ENCODE peak calls at places on chromosomes 12 and 14, in six cellular contexts. X is H54, W is uterus, F is K562, V is IMR-90, K is heart left ventricle. Q is an unnamed sample.

GRCh38 chr12:79737875-79738718 is 47.3 kb upstream of the PAWR start:
- DNase-seq in X (peak), K (no peak), W (no peak), V (peak), F (peak), Q (peak)

GRCh38 chr12:94100254-94100653 is 48.1 kb upstream of the PLXNC1 start:
- DNase-seq in K (no peak), V (peak), W (peak), F (peak), X (no peak), Q (no peak)

GRCh38 chr14:87149583-87150354 is 843.2 kb downstream of the GALC start:
- DNase-seq in V (peak), K (no peak), X (no peak), W (no peak), F (no peak), Q (no peak)

GRCh38 chr12:72273499-72273837 is 1.3 kb downstream of the TRHDE start:
- DNase-seq in W (peak), X (no peak), F (no peak), K (no peak), V (no peak), Q (no peak)

GRCh38 chr12:6950944-6951540 is at the start of gene PTPN6:
- DNase-seq in F (no peak), K (peak), W (no peak), X (no peak), V (no peak), Q (peak)

GRCh38 chr12:121804417-121805111 is 755 bp downstream of the SETD1B start:
- DNase-seq in K (peak), W (peak), X (peak), V (no peak), F (no peak), Q (no peak)

GRCh38 chr12:57896139-57896436 is 45.3 kb upstream of the ATP23 start:
- DNase-seq in W (peak), X (no peak), K (no peak), F (no peak), V (no peak), Q (no peak)

GRCh38 chr14:39107624-39108023 is 4.6 kb upstream of the SEC23A start:
- DNase-seq in F (no peak), V (peak), W (no peak), X (no peak), K (no peak), Q (no peak)

GRCh38 chr14:89641495-89642162 is 224.6 kb upstream of the FOXN3 start:
- DNase-seq in W (no peak), X (no peak), K (no peak), V (no peak), F (no peak), Q (no peak)

GRCh38 chr12:31361730-31362114 is 35.8 kb upstream of the SINHCAF start:
- DNase-seq in W (no peak), K (no peak), V (no peak), X (no peak), F (no peak), Q (no peak)

GRCh38 chr12:86914716-86915115 is 658.5 kb upstream of the MGAT4C start:
- DNase-seq in K (no peak), X (no peak), F (no peak), V (peak), W (no peak), Q (no peak)

GRCh38 chr12:24919346-24920001 is 29.4 kb downstream of the BCAT1 start:
- DNase-seq in V (no peak), X (no peak), K (no peak), W (no peak), F (no peak), Q (no peak)

GRCh38 chr14:33282811-33283210 is 344.1 kb downstream of the NPAS3 start:
- DNase-seq in V (no peak), K (no peak), F (no peak), W (no peak), X (no peak), Q (no peak)

GRCh38 chr14:91261115-91261514 is 16.6 kb upstream of the GPR68 start:
- DNase-seq in V (no peak), F (no peak), W (no peak), X (no peak), K (no peak), Q (no peak)

GRCh38 chr14:93956514-93957332 is 19.6 kb downstream of the ASB2 start:
- DNase-seq in X (no peak), V (no peak), K (no peak), W (no peak), F (no peak), Q (peak)
- TF ChIP-seq POLR2A in X (no peak), V (no peak), K (no peak), W (no peak), F (no peak), Q (no peak)

DNA sequence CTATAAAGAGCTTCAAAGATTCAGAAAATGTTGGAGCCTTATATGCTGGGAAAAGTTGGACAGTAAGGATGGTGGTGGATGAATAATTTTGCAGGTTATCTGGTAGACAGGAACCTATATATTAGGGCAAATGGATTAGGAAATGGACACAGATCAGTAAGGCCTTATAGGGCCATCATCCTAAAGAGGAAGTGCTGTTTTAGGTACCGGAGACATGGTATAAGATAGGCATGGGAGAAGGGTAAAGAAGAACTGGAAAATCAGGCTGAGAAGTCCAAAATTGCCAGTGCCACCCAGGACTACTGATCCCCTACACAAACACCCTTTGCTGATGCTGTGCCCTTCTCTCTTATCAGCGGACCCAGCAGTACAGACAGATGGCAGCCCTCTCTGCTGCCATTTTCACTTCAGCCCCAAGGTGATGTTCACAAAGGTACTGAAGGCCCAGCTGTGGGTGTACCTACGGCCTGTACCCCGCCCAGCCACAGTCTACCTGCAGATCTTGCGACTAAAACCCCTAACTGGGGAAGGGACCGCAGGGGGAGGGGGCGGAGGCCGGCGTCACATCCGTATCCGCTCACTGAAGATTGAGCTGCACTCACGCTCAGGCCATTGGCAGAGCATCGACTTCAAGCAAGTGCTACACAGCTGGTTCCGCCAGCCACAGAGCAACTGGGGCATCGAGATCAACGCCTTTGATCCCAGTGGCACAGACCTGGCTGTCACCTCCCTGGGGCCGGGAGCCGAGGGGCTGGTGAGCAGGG is 5.5 kb downstream of the GDF11 start:
- DNase-seq in W (no peak), K (no peak), V (no peak), X (no peak), F (no peak), Q (no peak)
- TF ChIP-seq POLR2A in W (no peak), K (no peak), V (no peak), X (no peak), F (no peak), Q (no peak)

GRCh38 chr14:103552811-103553210 is 9.6 kb downstream of the BAG5 start:
- DNase-seq in K (no peak), W (no peak), F (no peak), V (no peak), X (no peak), Q (peak)

GRCh38 chr14:103552011-103552797 is 10.3 kb downstream of the BAG5 start:
- DNase-seq in W (peak), F (no peak), K (no peak), X (peak), V (peak), Q (no peak)

GRCh38 chr14:103556976-103557758 is 5.3 kb downstream of the BAG5 start:
- DNase-seq in K (no peak), F (no peak), W (no peak), V (no peak), X (no peak), Q (no peak)

GRCh38 chr14:103558071-103558882 is 4.2 kb downstream of the BAG5 start:
- DNase-seq in V (peak), X (no peak), K (no peak), F (no peak), W (peak), Q (no peak)

DNA sequence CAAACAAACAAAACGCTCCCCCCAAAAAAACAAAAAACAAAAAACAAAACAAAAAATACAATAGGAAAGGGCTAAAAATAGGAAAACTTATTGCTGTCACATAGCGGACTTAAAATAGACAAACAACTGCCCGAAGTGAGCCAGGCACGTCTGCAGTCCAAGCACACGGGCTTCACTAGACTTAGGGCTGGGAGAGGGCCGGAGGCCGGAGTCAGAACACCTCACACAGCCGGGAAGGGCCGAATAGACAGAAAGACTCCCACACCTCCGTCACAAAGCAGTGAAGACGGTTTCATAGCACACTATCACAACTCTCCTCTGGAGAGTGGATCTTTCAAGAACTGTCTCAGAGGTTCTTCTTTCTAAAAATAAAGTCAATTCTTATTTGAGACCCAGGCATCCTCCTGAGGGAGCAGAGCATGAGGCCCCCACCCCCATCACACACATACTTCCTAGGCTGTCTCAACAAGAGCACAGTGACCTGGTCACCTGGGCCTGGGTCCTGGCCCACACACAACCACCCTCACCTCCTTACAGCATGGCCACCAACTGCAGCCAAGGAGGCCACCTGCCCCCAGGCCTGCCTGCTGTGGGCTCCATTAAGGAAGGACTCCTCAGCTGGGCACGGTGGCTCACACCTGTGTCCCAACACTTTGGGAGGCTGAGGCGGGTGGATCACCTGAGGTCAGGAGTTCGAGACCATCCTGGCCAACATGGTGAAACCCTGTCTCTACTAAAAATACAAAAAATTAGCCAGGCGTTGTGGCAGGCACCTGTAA is 6.7 kb downstream of the BAG5 start:
- DNase-seq in X (no peak), K (no peak), V (no peak), W (no peak), F (no peak), Q (no peak)
- TF ChIP-seq POLR2A in X (no peak), K (no peak), V (no peak), W (no peak), F (no peak), Q (no peak)

DNA sequence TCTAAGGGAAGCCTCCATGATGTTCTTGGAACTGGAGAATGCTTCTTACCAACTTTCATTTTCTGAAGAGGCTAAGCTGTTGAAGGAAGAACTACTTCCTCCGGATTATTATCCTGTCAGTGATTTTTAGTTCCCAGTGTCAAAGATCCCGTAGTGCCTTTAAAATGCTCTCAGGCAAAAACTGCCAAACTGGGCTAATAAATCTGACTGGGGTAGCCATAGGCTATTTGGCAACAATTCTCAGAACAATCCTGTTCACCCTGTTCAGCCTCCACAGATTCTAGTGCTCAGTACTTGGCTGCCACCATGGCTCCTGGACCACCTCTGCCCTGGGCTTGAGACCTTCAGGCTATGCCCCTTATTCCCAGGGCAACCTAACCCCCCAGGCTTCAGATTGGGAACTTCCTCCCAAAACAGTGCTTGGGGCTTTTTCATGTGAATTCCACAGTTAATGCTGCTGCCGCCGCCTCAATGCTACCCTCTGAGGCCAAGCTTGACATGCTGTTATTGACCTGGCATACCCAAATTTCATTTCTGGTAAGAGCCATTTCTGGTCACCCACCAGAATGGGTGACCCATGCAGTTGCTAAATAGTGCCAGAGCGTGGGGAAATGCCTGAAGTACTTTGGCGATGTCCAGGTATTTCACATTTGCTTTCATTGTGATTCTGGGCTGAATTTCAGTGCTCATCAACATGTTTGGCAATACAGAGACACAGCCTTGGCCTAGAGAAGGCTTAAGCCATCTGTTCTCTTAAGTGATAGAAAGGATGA is 110.0 kb upstream of the ARHGAP5 start:
- DNase-seq in V (no peak), X (no peak), F (no peak), W (no peak), K (no peak), Q (no peak)
- TF ChIP-seq POLR2A in V (no peak), X (no peak), F (no peak), W (no peak), K (no peak), Q (no peak)

Q was measured in transverse colon.